ENCODE peak calls at places on chromosomes 16 and 17, in six cellular contexts. J is T-helper 2 cell; E is T-helper 1 cell; H is mucosa of descending colon; Q is activated T-helper 1 cell treated with anti-CD3 and anti-CD28 coated beads, Interleukin-12 subunit alpha, Interleukin-12 subunit beta, Interleukin-2, Interleukin-4 antibody, amounts not matched to agents 30 ng/mL and 10 ng/mL and 1 ng/mL, durations not matched to agents 14 hours and 24 hours and 36 hours; Z is HCEC 1CT. T is an unnamed sample.

GRCh38 chr16:51820176-51820575 is 669.1 kb upstream of the SALL1 start:
- DNase-seq in J (no peak), E (no peak), H (no peak), Q (no peak), Z (no peak), T (no peak)

GRCh38 chr16:10622036-10622921 is 41.9 kb upstream of the EMP2 start:
- DNase-seq in J (no peak), E (no peak), H (no peak), Q (no peak), Z (no peak), T (no peak)

GRCh38 chr16:75226550-75227360 is 8.0 kb downstream of the CTRB1 start:
- DNase-seq in J (no peak), E (no peak), H (no peak), Q (no peak), Z (peak), T (no peak)

GRCh38 chr17:9213311-9213655 is 192.0 kb downstream of the NTN1 start:
- DNase-seq in J (no peak), E (no peak), H (no peak), Q (no peak), Z (no peak), T (no peak)

GRCh38 chr16:28090646-28091377 is 27.3 kb upstream of the GSG1L start:
- DNase-seq in J (no peak), E (no peak), H (no peak), Q (no peak), Z (peak), T (no peak)

GRCh38 chr17:51224615-51225262 is 35.1 kb downstream of the MBTD1 start:
- DNase-seq in J (no peak), E (no peak), H (no peak), Q (no peak), Z (no peak), T (no peak)

GRCh38 chr17:38554430-38555350 is 51.1 kb downstream of the SRCIN1 start:
- DNase-seq in J (no peak), E (no peak), H (no peak), Q (no peak), Z (no peak), T (peak)

GRCh38 chr17:74923538-74924249 is 379 bp upstream of the OTOP2 start:
- DNase-seq in J (peak), E (peak), H (peak), Q (peak), Z (peak), T (peak)

GRCh38 chr16:26976913-26977312 is 89.8 kb upstream of the C16orf82 start:
- DNase-seq in J (no peak), E (no peak), H (no peak), Q (no peak), Z (no peak), T (no peak)